ENCODE peak calls at places on chromosome 14, in four cellular contexts. L is transverse colon, K is heart left ventricle, J is left ventricle myocardium inferior. E is an unnamed sample.

GRCh38 chr14:39097159-39097558 is 5.9 kb downstream of the SEC23A start:
- DNase-seq in K (no peak), L (no peak), J (no peak), E (no peak)

GRCh38 chr14:21846227-21846885 is 172.7 kb upstream of the OR4E1 start:
- DNase-seq in J (no peak), K (no peak), L (peak), E (peak)

GRCh38 chr14:66464261-66464660 is 21.9 kb upstream of the CCDC196 start:
- DNase-seq in L (no peak), K (no peak), J (no peak), E (no peak)

GRCh38 chr14:36580856-36581831 is 1.3 kb downstream of the NKX2-8 start:
- DNase-seq in J (peak), L (no peak), K (no peak), E (no peak)

GRCh38 chr14:31229638-31230229 is 22.1 kb upstream of the HECTD1 start:
- DNase-seq in K (peak), L (peak), J (peak), E (no peak)

GRCh38 chr14:63269561-63270225 is 49.0 kb downstream of the GPHB5 start:
- DNase-seq in K (no peak), L (no peak), J (no peak), E (no peak)

GRCh38 chr14:66619952-66620351 is 112.0 kb downstream of the GPHN start:
- DNase-seq in K (no peak), L (no peak), J (no peak), E (no peak)

GRCh38 chr14:76776306-76777251 is 15.3 kb downstream of the VASH1 start:
- DNase-seq in L (no peak), K (no peak), J (no peak), E (peak)

GRCh38 chr14:59120931-59121330 is 67.5 kb upstream of the DAAM1 start:
- DNase-seq in J (no peak), L (no peak), K (no peak), E (no peak)

GRCh38 chr14:28767239-28767850 is 758 bp downstream of the FOXG1 start:
- DNase-seq in K (no peak), L (no peak), J (no peak), E (no peak)

GRCh38 chr14:83071888-83072501 is 1538.3 kb upstream of the SEL1L start:
- DNase-seq in J (no peak), L (no peak), K (no peak), E (no peak)

GRCh38 chr14:52844262-52845060 is 53.1 kb upstream of the GNPNAT1 start:
- DNase-seq in L (no peak), K (no peak), J (no peak), E (no peak)

GRCh38 chr14:106844608-106845285 is 1318.4 kb downstream of the TMEM121 start:
- DNase-seq in L (peak), K (peak), J (peak), E (peak)

GRCh38 chr14:76710093-76711010 is 50.9 kb upstream of the VASH1 start:
- DNase-seq in L (no peak), J (no peak), K (no peak), E (no peak)

GRCh38 chr14:35331605-35332516 is 39.7 kb downstream of the PSMA6 start:
- DNase-seq in J (no peak), K (no peak), L (peak), E (no peak)

GRCh38 chr14:87149583-87150354 is 843.2 kb downstream of the GALC start:
- DNase-seq in K (no peak), J (no peak), L (no peak), E (no peak)

GRCh38 chr14:64212666-64213065 is 81.5 kb downstream of the ESR2 start:
- DNase-seq in J (no peak), L (no peak), K (no peak), E (no peak)

GRCh38 chr14:104423715-104424405 is 155.7 kb upstream of the C14orf180 start:
- DNase-seq in L (no peak), K (no peak), J (no peak), E (no peak)

GRCh38 chr14:88559852-88560251 is 3.0 kb upstream of the ZC3H14 start:
- DNase-seq in K (no peak), J (no peak), L (no peak), E (no peak)

GRCh38 chr14:85856430-85856829 is 326.5 kb downstream of the FLRT2 start:
- DNase-seq in J (no peak), L (no peak), K (no peak), E (no peak)
- TF ChIP-seq CTCF in J (no peak), L (no peak), K (no peak), E (no peak)

DNA sequence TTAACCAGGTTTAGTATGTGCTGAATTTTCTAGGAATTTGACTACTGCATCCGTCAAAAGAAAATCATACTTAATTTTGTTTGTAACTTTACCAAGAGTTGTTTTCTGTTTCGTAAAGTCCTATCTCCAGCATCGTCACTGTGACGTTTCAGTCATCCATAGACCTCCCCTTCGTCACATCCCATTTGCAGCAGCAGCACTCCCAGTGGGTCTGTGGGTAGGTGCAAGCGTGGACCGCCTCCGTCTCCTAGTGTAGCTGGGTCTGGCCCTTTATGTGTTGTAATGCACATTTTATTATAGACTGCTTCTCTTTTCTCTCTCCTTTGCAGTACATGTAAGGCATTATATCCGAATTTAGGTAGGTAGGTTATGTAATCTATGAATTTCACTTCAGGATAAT is 41.0 kb downstream of the EVL start:
- DNase-seq in L (no peak), K (no peak), J (no peak), E (no peak)
- H3K4me3 ChIP-seq in L (no peak), K (no peak), J (no peak), E (no peak)

GRCh38 chr14:54650331-54651017 is 83.5 kb downstream of the SAMD4A start:
- DNase-seq in J (no peak), L (peak), K (peak), E (no peak)
- H3K27ac ChIP-seq in J (peak), L (peak), K (peak), E (peak)

GRCh38 chr14:56487090-56487667 is 92.4 kb upstream of the TMEM260 start:
- DNase-seq in J (no peak), L (no peak), K (no peak), E (no peak)

GRCh38 chr14:56487761-56488160 is 91.8 kb upstream of the TMEM260 start:
- DNase-seq in L (no peak), J (no peak), K (no peak), E (no peak)

GRCh38 chr14:56488306-56488705 is 91.3 kb upstream of the TMEM260 start:
- DNase-seq in J (no peak), K (no peak), L (no peak), E (no peak)

GRCh38 chr14:56482306-56482705 is 97.3 kb upstream of the TMEM260 start:
- DNase-seq in J (no peak), K (no peak), L (no peak), E (no peak)
- TF ChIP-seq CTCF in J (no peak), K (no peak), L (no peak), E (no peak)

GRCh38 chr14:70888151-70888499 is 19.1 kb upstream of the PCNX1 start:
- DNase-seq in K (no peak), L (no peak), J (no peak), E (no peak)
- H3K4me3 ChIP-seq in K (no peak), L (no peak), J (no peak), E (no peak)

GRCh38 chr14:24875203-24875840 is 174.6 kb downstream of the STXBP6 start:
- DNase-seq in L (no peak), J (no peak), K (no peak), E (no peak)
- H3K27ac ChIP-seq in L (no peak), J (peak), K (peak), E (no peak)

GRCh38 chr14:92552066-92552465 is 38.5 kb downstream of the RIN3 start:
- DNase-seq in K (no peak), J (no peak), L (no peak), E (no peak)

GRCh38 chr14:92549096-92549852 is 35.7 kb downstream of the RIN3 start:
- DNase-seq in L (no peak), K (peak), J (peak), E (no peak)

GRCh38 chr14:92553456-92553855 is 39.9 kb downstream of the RIN3 start:
- DNase-seq in L (no peak), J (no peak), K (no peak), E (no peak)

GRCh38 chr14:92549853-92550244 is 36.3 kb downstream of the RIN3 start:
- DNase-seq in K (peak), L (no peak), J (peak), E (no peak)

DNA sequence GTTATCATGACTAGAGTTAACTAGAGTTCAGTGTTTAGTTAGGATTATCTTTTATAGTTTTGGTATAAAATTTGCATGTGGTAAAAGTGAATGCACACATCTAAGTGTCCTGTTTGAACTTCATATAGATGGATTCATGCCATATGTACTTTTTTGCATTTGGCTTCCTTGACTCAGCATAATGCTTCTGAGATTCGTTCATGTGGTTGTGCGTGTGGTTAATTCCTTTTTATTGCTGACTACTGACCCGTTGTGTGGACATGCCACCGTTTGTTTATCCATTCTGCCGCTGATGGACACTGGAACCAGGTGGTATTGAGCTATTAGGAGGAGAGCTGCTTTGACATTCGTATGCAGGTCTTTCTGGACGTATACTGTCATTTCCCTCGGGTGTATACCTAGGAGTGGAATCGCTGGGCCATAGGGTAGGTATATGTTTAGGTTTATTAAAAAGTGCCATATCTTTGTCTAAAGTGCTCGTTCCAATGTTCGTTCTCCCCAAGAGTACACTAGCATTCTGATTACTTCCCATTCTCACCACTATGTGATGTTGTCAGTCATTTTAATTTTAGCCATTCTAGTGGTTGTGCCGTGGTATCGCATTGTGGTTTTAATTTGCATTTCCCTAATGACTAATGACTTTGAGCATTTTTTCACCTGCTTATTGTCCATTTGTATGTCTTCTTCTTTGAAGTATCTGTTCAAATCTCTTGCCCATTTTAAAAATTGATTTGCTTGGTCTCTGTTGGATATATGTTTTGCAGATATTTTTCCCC is 37.7 kb downstream of the RIN3 start:
- DNase-seq in L (no peak), K (no peak), J (no peak), E (no peak)
- TF ChIP-seq CTCF in L (peak), K (no peak), J (no peak), E (peak)

E was measured in spleen.